ENCODE peak calls at places on chromosomes 6 and 20, in four cellular contexts. I is endodermal cell, G is HCEC 1CT, B is GF-D8. C is an unnamed sample.

GRCh38 chr6:121896363-121896762 is 460.9 kb downstream of the GJA1 start:
- DNase-seq in I (no peak), G (no peak), B (no peak), C (no peak)

GRCh38 chr20:3890410-3890751 is 1.2 kb downstream of the PANK2 start:
- DNase-seq in I (no peak), G (peak), B (no peak), C (no peak)

GRCh38 chr20:57882451-57883161 is 172.8 kb upstream of the PMEPA1 start:
- DNase-seq in I (no peak), G (no peak), B (no peak), C (no peak)

GRCh38 chr6:33955566-33955965 is 151.8 kb upstream of the MLN start:
- DNase-seq in I (no peak), G (no peak), B (no peak), C (no peak)

GRCh38 chr20:43189614-43190331 is at the start of gene PTPRT:
- DNase-seq in I (peak), G (no peak), B (no peak), C (no peak)

GRCh38 chr20:50291428-50292323 is 101.0 kb downstream of the CEBPB start:
- DNase-seq in I (no peak), G (no peak), B (no peak), C (no peak)

GRCh38 chr20:35771367-35771688 is 487 bp upstream of the PHF20 start:
- DNase-seq in I (no peak), G (no peak), B (no peak), C (no peak)

GRCh38 chr20:21901470-21902275 is 196.2 kb downstream of the PAX1 start:
- DNase-seq in I (no peak), G (no peak), B (no peak), C (no peak)